ENCODE peak calls at places on chromosomes 3 and 15, in five cellular contexts. E is heart right ventricle, B is EL, L is left cardiac atrium, X is esophagus squamous epithelium. A is an unnamed sample.

GRCh38 chr3:106728315-106728821 is 648.9 kb upstream of the CCDC54 start:
- DNase-seq in X (no peak), B (peak; percentile 97), L (no peak), E (no peak), A (no peak)

GRCh38 chr3:184946922-184947321 is 135.0 kb downstream of the VPS8 start:
- DNase-seq in B (no peak), X (no peak), L (no peak), E (no peak), A (no peak)

GRCh38 chr3:44923634-44924033 is 49.2 kb downstream of the TGM4 start:
- DNase-seq in B (no peak), X (no peak), E (no peak), L (no peak), A (no peak)

GRCh38 chr15:40053234-40054055 is 14.5 kb upstream of the SRP14 start:
- DNase-seq in B (no peak), L (no peak), E (no peak), X (no peak), A (no peak)

GRCh38 chr15:67833504-67834248 is 6.2 kb downstream of the RNU6-1 start:
- DNase-seq in X (no peak), E (no peak), B (peak; percentile 59), L (no peak), A (no peak)

GRCh38 chr3:49377483-49377882 is 19.3 kb upstream of the GPX1 start:
- DNase-seq in X (no peak), L (no peak), E (no peak), B (peak; percentile 52), A (peak; percentile 40)

GRCh38 chr15:78070049-78070698 is 7.3 kb downstream of the TBC1D2B start:
- DNase-seq in B (no peak), L (no peak), X (no peak), E (no peak), A (no peak)

GRCh38 chr3:105518806-105519418 is 152.2 kb downstream of the ALCAM start:
- DNase-seq in B (peak; percentile 72), X (no peak), E (no peak), L (no peak), A (no peak)

GRCh38 chr3:154971771-154972326 is 108.3 kb upstream of the MME start:
- DNase-seq in E (no peak), L (no peak), B (peak; percentile 63), X (no peak), A (no peak)

GRCh38 chr3:33277193-33277882 is at the start of gene FBXL2:
- DNase-seq in E (peak; percentile 50), B (peak; percentile 70), X (no peak), L (peak; percentile 81), A (no peak)

GRCh38 chr3:139281512-139282196 is 62.2 kb upstream of the MRPS22 start:
- DNase-seq in X (no peak), E (no peak), B (peak; percentile 77), L (no peak), A (no peak)

GRCh38 chr3:72070005-72070404 is 285.1 kb upstream of the PROK2 start:
- DNase-seq in E (no peak), X (no peak), L (no peak), B (no peak), A (no peak)

GRCh38 chr15:25554640-25555039 is 115.8 kb upstream of the UBE3A start:
- DNase-seq in B (no peak), E (no peak), L (no peak), X (no peak), A (no peak)

GRCh38 chr3:196941846-196942225 is 492 bp downstream of the NCBP2 start:
- DNase-seq in X (no peak), B (peak; percentile 58), L (peak; percentile 56), E (peak; percentile 37), A (peak; percentile 6)

GRCh38 chr3:148735597-148735996 is 37.9 kb downstream of the AGTR1 start:
- DNase-seq in E (no peak), B (no peak), L (no peak), X (no peak), A (no peak)

GRCh38 chr15:100627789-100628395 is 25.5 kb downstream of the ASB7 start:
- DNase-seq in L (peak; percentile 39), B (peak; percentile 70), X (no peak), E (peak; percentile 44), A (no peak)

GRCh38 chr3:194272221-194272620 is 78.9 kb downstream of the CPN2 start:
- DNase-seq in L (no peak), B (no peak), E (no peak), X (no peak), A (no peak)

GRCh38 chr15:55741592-55742497 is 1.1 kb downstream of the PRTG start:
- DNase-seq in E (peak; percentile 8), X (no peak), B (peak; percentile 4), L (peak; percentile 31), A (no peak)

GRCh38 chr3:59327324-59327939 is 277.6 kb upstream of the CFAP20DC start:
- DNase-seq in L (no peak), B (peak; percentile 83), X (no peak), E (no peak), A (no peak)

GRCh38 chr3:106261915-106262683 is 393.3 kb upstream of the CBLB start:
- DNase-seq in X (no peak), B (peak; percentile 92), E (no peak), L (no peak), A (no peak)